ENCODE peak calls at places on chromosomes 13 and 19, in eight cellular contexts. B is RWPE1, L is B cell, Q is GM12864, P is astrocyte of the cerebellum, Z is omental fat pad, E is BJ, V is AG04450. W is an unnamed sample.

GRCh38 chr13:59793107-59793506 is 370.6 kb downstream of the DIAPH3 start:
- DNase-seq in B (no peak), L (no peak), Q (no peak), P (no peak), Z (no peak), E (no peak), V (no peak), W (no peak)

GRCh38 chr13:110726726-110727125 is 13.2 kb downstream of the ING1 start:
- DNase-seq in B (no peak), L (no peak), Q (no peak), P (no peak), Z (no peak), E (no peak), V (no peak), W (peak)

GRCh38 chr19:48478339-48479061 is 9.3 kb downstream of the CYTH2 start:
- DNase-seq in B (no peak), L (no peak), Q (no peak), P (no peak), Z (no peak), E (no peak), V (no peak), W (no peak)

GRCh38 chr13:73720216-73720840 is 413.9 kb downstream of the KLF12 start:
- DNase-seq in B (no peak), L (no peak), Q (no peak), P (no peak), Z (no peak), E (no peak), V (no peak), W (no peak)

GRCh38 chr13:40624338-40624737 is 42.1 kb downstream of the FOXO1 start:
- DNase-seq in B (peak), L (no peak), Q (no peak), P (no peak), Z (no peak), E (no peak), V (no peak), W (peak)

GRCh38 chr19:11382898-11383705 is 1.0 kb downstream of the EPOR start:
- DNase-seq in B (no peak), L (peak), Q (no peak), P (no peak), Z (no peak), E (no peak), V (no peak), W (peak)

GRCh38 chr13:113759525-113760137 is 605 bp downstream of the TMEM255B start:
- DNase-seq in B (peak), L (no peak), Q (no peak), P (no peak), Z (no peak), E (no peak), V (no peak), W (no peak)

GRCh38 chr13:20501548-20501947 is 24.1 kb downstream of the CRYL1 start:
- DNase-seq in B (no peak), L (no peak), Q (no peak), P (no peak), Z (no peak), E (no peak), V (no peak), W (no peak)

GRCh38 chr13:97866346-97866745 is 87.1 kb upstream of the IPO5 start:
- DNase-seq in B (peak), L (no peak), Q (no peak), P (no peak), Z (no peak), E (no peak), V (no peak), W (no peak)

DNA sequence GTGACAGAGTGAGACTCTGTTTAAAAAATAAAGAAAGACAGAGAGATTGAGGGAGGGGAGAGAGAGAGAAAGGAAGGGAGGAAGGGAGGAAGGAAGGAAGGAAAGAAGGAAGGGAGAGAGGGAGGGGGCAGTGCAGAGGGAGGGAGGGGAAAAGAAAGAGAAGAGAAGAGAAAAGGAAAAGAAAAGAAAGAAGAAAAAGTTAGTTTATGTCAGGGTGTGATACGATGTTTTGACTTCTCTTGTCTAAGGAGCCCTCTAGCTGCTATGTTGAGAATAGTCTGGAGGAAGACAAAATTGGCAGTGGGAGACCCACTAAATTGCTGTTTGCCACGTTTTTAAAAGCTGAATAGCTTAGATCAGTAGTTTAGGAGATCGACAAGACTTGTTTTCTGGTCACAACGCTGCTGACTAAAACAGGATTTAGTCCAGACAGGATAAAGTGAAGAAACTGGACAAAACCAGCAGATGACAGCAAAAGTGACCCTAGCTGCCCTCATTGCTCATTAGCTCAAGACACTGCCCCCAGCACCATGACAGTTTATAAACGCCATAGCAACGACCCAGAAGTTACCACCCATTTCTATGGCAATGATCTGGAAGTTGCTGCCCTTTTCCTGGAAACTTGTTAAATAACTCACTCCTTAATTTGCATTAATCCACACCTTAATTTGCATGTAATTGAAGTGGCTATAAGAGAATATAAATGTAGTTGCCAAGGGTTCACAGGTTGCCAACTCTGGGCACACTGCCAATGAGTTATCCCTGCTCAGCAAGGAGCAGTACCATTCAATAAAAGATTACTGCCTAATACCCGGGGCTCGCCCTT is 11.1 kb downstream of the TEX101 start:
- DNase-seq in B (no peak), L (no peak), Q (no peak), P (no peak), Z (no peak), E (no peak), V (no peak), W (no peak)
- TF ChIP-seq CTCF in B (peak), L (peak), Q (peak), P (peak), Z (no peak), E (peak), V (peak), W (peak)

GRCh38 chr19:38223119-38223523 is 901 bp downstream of the DPF1 start:
- DNase-seq in B (no peak), L (no peak), Q (no peak), P (no peak), Z (no peak), E (no peak), V (no peak), W (no peak)

GRCh38 chr19:38221421-38221820 is 2.6 kb downstream of the DPF1 start:
- DNase-seq in B (no peak), L (no peak), Q (no peak), P (no peak), Z (no peak), E (no peak), V (no peak), W (no peak)

GRCh38 chr19:38223617-38224013 is 407 bp downstream of the DPF1 start:
- DNase-seq in B (no peak), L (no peak), Q (no peak), P (no peak), Z (no peak), E (no peak), V (no peak), W (no peak)

GRCh38 chr19:38221919-38222828 is 1.8 kb downstream of the DPF1 start:
- DNase-seq in B (no peak), L (no peak), Q (no peak), P (no peak), Z (no peak), E (no peak), V (no peak), W (no peak)

DNA sequence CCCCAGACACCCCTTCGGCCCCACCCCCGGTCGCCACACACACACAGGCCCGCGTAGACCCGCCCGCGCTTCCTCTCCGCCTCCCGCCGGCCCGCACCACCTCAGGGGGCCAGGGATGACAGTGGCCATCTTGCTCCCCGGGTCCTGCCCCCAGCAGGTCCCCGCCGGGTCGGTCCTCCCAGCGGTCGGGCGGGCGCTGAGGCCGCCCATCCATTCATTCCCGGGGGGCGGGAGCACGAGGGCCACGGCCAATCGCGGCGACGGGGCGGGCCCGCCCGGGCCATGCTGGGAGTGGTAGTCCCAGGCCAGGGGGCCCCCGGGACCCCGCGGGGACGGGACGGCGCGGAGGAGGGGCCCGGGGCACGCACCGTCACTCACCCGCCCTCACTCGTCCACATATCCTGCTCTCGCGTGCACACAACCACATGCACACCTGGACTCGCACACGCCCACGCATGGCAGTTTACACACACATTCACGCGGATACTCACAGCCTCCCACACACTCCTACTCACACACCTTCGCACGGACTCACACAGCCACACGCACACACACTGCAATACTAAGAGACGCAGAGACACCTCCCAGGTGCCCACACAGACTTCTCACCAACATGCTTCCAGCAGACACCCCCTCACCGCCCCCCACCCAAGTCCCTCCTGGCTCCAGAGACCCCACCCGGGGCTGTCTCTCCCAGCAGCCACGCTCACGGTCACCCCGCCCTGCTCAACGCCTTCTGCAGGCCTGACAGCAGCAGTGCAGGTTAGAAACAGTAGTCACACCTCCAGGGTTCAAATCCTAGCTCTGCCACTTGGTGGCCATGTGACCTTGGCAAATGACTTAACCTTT is at the start of gene DPF1:
- DNase-seq in B (peak), L (peak), Q (peak), P (no peak), Z (no peak), E (no peak), V (no peak), W (peak)
- TF ChIP-seq CTCF in B (peak), L (no peak), Q (peak), P (no peak), Z (no peak), E (peak), V (peak), W (peak)

DNA sequence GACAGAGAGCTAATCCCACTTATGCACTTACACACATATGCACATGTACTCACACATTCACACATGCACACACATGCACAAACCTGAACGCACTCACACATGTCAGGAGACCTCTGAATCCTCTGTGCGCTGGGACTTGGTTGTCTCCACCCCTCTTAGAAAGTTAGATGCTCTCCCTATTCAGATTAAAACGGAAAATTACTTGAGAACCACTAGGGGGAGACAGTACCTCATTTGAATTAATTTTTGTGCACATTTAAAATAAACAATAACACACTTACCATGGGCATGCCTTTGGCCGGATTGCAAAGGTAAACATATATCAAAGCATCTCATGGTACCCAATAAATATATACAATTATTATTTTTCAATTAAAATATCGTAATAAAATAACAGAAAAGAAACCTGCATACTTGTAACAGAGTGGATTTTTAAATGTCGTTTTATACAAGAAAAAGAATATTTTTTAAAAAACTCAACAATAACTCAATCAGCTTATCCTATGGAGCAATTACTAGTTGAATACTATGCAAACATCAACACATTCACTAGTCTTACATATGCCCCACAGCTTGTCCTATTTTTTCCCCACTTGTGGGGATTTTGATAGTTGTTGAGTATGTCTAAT is 9.5 kb upstream of the LILRB4 start:
- DNase-seq in B (peak), L (no peak), Q (no peak), P (no peak), Z (no peak), E (no peak), V (no peak), W (no peak)
- TF ChIP-seq CTCF in B (peak), L (peak), Q (peak), P (peak), Z (no peak), E (peak), V (peak), W (peak)

GRCh38 chr13:51912091-51912490 is 50.3 kb downstream of the CCDC70 start:
- DNase-seq in B (no peak), L (no peak), Q (no peak), P (no peak), Z (no peak), E (no peak), V (no peak), W (no peak)
- TF ChIP-seq CTCF in B (no peak), L (no peak), Q (no peak), P (no peak), Z (no peak), E (no peak), V (no peak), W (no peak)

GRCh38 chr13:90803210-90803609 is 544.3 kb upstream of the MIR17HG start:
- DNase-seq in B (no peak), L (no peak), Q (no peak), P (no peak), Z (no peak), E (no peak), V (no peak), W (no peak)
- TF ChIP-seq CTCF in B (no peak), L (no peak), Q (no peak), P (no peak), Z (no peak), E (no peak), V (no peak), W (no peak)

DNA sequence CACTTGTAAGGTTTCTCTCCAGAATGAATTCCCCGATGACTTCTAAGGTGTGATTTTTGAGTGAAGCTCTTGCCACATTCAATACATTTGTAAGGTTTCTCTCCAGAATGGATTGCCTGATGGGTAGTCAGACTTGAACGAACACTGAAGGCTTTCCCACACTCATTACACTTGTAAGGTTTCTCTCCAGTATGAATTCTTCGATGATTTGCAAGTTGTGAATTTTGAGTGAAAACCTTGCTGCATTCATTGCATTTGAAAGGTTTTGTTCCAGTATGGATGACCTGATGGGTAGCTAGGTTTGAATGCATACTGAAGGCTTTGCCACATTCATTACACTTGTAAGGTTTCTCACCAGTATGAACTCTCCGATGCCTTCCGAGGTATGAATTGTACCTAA is 24.3 kb downstream of the ERVV-2 start:
- DNase-seq in B (no peak), L (no peak), Q (no peak), P (no peak), Z (no peak), E (no peak), V (no peak), W (no peak)
- TF ChIP-seq CTCF in B (no peak), L (no peak), Q (no peak), P (no peak), Z (no peak), E (no peak), V (no peak), W (no peak)

GRCh38 chr13:49932868-49933267 is 3.3 kb downstream of the SPRYD7 start:
- DNase-seq in B (no peak), L (no peak), Q (no peak), P (no peak), Z (no peak), E (no peak), V (no peak), W (no peak)
- TF ChIP-seq CTCF in B (no peak), L (no peak), Q (no peak), P (no peak), Z (no peak), E (no peak), V (no peak), W (no peak)

W was measured in activated CD8-positive, alpha-beta T cell treated with anti-CD3 and anti-CD28 coated beads for 36 hours.